ENCODE peak calls at places on chromosomes 13 and 19, in five cellular contexts. One of them, this sample, is unnamed.

GRCh38 chr13:30730526-30730925 is 4.8 kb upstream of the ALOX5AP start:
- DNase-seq in progenitor cell of endocrine pancreas: no peak
- DNase-seq in foreskin fibroblast: no peak
- DNase-seq in stomach: no peak
- DNase-seq in HFFc6: no peak
- DNase-seq in this sample: no peak

GRCh38 chr19:32318884-32319520 is 26.4 kb upstream of the ZNF507 start:
- DNase-seq in progenitor cell of endocrine pancreas: no peak
- DNase-seq in foreskin fibroblast: no peak
- DNase-seq in stomach: no peak
- DNase-seq in HFFc6: no peak
- DNase-seq in this sample: no peak

GRCh38 chr19:40376286-40376862 is 13.6 kb downstream of the HIPK4 start:
- DNase-seq in progenitor cell of endocrine pancreas: no peak
- DNase-seq in foreskin fibroblast: no peak
- DNase-seq in HFFc6: no peak
- DNase-seq in stomach: no peak
- DNase-seq in this sample: no peak

GRCh38 chr13:31476266-31476665 is 263.1 kb upstream of the RXFP2 start:
- DNase-seq in progenitor cell of endocrine pancreas: no peak
- DNase-seq in stomach: no peak
- DNase-seq in foreskin fibroblast: peak
- DNase-seq in HFFc6: peak
- DNase-seq in this sample: peak

GRCh38 chr19:38250821-38251563 is 5.2 kb downstream of the PPP1R14A start:
- DNase-seq in progenitor cell of endocrine pancreas: peak
- DNase-seq in stomach: peak
- DNase-seq in foreskin fibroblast: no peak
- DNase-seq in HFFc6: no peak
- DNase-seq in this sample: peak

GRCh38 chr19:4295972-4296771 is 6.0 kb downstream of the TMIGD2 start:
- DNase-seq in stomach: peak
- DNase-seq in progenitor cell of endocrine pancreas: no peak
- DNase-seq in foreskin fibroblast: peak
- DNase-seq in HFFc6: no peak
- DNase-seq in this sample: no peak

GRCh38 chr13:109738298-109738746 is 48.1 kb downstream of the IRS2 start:
- DNase-seq in foreskin fibroblast: no peak
- DNase-seq in stomach: no peak
- DNase-seq in HFFc6: no peak
- DNase-seq in progenitor cell of endocrine pancreas: no peak
- DNase-seq in this sample: no peak

GRCh38 chr13:28408235-28408848 is 86.6 kb downstream of the FLT1 start:
- DNase-seq in progenitor cell of endocrine pancreas: no peak
- DNase-seq in foreskin fibroblast: no peak
- DNase-seq in HFFc6: no peak
- DNase-seq in stomach: no peak
- DNase-seq in this sample: no peak

GRCh38 chr13:42039946-42040729 is 8.3 kb upstream of the DGKH start:
- DNase-seq in stomach: peak
- DNase-seq in foreskin fibroblast: peak
- DNase-seq in HFFc6: peak
- DNase-seq in progenitor cell of endocrine pancreas: peak
- DNase-seq in this sample: peak
- TF ChIP-seq CTCF in stomach: no peak
- TF ChIP-seq CTCF in foreskin fibroblast: no peak
- TF ChIP-seq CTCF in HFFc6: no peak
- TF ChIP-seq CTCF in progenitor cell of endocrine pancreas: no peak
- TF ChIP-seq CTCF in this sample: peak

GRCh38 chr19:13082192-13083007 is 20.3 kb downstream of the LYL1 start:
- DNase-seq in foreskin fibroblast: peak
- DNase-seq in HFFc6: no peak
- DNase-seq in stomach: no peak
- DNase-seq in progenitor cell of endocrine pancreas: no peak
- DNase-seq in this sample: peak
- TF ChIP-seq CTCF in foreskin fibroblast: peak
- TF ChIP-seq CTCF in HFFc6: peak
- TF ChIP-seq CTCF in stomach: no peak
- TF ChIP-seq CTCF in progenitor cell of endocrine pancreas: no peak
- TF ChIP-seq CTCF in this sample: peak

DNA sequence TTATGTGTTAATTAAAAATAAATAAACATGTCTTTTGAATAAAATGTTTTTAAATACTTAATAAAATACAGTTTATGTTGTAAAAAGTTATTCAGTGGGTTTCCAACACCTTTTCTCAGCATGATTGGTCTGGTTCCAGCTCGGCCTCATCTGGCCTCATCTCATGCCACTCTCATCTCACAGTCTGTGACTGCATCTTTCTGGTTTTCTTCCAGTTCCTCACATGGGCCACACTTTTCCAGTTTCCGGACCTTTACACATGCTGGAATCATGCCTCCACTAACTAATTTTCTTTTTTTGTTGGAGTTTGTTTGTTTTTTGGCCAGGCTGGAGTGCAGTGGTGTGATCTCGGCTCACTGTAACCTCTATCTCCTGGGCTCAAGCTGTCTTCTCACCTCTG is 82.5 kb downstream of the RUBCNL start:
- DNase-seq in HFFc6: no peak
- DNase-seq in foreskin fibroblast: peak
- DNase-seq in progenitor cell of endocrine pancreas: no peak
- DNase-seq in stomach: no peak
- DNase-seq in this sample: no peak
- TF ChIP-seq CTCF in HFFc6: no peak
- TF ChIP-seq CTCF in foreskin fibroblast: no peak
- TF ChIP-seq CTCF in progenitor cell of endocrine pancreas: no peak
- TF ChIP-seq CTCF in stomach: no peak
- TF ChIP-seq CTCF in this sample: no peak

GRCh38 chr13:63393112-63393511 is 1977.5 kb upstream of the PCDH20 start:
- DNase-seq in stomach: no peak
- DNase-seq in foreskin fibroblast: no peak
- DNase-seq in progenitor cell of endocrine pancreas: no peak
- DNase-seq in HFFc6: no peak
- DNase-seq in this sample: no peak
- TF ChIP-seq CTCF in stomach: no peak
- TF ChIP-seq CTCF in foreskin fibroblast: no peak
- TF ChIP-seq CTCF in progenitor cell of endocrine pancreas: no peak
- TF ChIP-seq CTCF in HFFc6: no peak
- TF ChIP-seq CTCF in this sample: peak

DNA sequence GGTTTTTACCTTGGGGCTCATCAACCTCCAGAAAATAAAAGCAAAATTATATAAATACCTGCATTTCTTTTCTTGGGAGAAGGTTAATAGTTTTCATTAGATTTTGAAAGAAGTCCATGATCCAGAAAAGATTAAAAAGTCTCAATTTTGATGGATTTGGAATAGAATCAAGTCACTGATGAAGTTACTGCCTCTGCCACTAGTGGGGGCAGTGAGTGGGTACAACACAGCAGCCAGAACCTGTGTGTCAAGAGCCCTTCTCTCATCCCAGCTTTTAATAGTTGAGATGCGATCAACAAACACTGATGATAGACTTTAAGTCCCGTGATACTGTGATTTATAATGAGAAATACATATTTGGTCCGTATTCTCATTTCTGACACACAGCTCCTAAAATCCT is 686.7 kb downstream of the DIAPH3 start:
- DNase-seq in stomach: no peak
- DNase-seq in HFFc6: no peak
- DNase-seq in foreskin fibroblast: no peak
- DNase-seq in progenitor cell of endocrine pancreas: no peak
- DNase-seq in this sample: no peak
- TF ChIP-seq CTCF in stomach: no peak
- TF ChIP-seq CTCF in HFFc6: peak
- TF ChIP-seq CTCF in foreskin fibroblast: peak
- TF ChIP-seq CTCF in progenitor cell of endocrine pancreas: peak
- TF ChIP-seq CTCF in this sample: peak

DNA sequence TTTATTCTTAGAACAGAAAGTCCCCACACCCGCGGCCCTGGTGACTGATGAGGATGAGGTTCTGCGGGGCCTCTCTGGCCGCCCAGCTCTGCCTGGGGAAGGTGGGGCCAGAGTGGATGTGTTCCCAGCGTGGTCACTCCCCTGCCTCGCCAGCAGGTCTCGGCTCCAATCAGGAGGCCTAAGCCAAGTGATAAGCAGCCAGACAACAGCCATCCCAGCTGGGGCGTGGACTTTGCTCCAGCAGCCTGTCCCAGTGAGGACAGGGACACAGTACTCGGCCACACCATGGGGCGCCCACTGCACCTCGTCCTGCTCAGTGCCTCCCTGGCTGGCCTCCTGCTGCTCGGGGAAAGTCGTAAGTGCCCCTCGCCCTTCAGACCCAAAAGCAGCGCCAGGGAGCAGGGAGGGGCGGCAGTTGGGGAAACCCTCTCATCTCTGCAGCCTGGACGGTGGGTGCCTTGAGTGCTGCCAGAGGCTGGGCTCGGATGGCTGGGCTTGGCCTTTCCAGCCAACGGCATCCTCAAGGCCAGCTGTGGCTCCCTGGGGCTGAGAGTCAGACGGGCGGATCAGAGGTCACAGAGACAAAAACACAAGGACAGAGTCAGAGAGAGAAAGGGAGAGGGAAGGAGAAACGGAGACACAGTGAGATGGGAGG is at the start of gene F10:
- DNase-seq in foreskin fibroblast: peak
- DNase-seq in stomach: peak
- DNase-seq in progenitor cell of endocrine pancreas: peak
- DNase-seq in HFFc6: peak
- DNase-seq in this sample: peak
- TF ChIP-seq CTCF in foreskin fibroblast: peak
- TF ChIP-seq CTCF in stomach: no peak
- TF ChIP-seq CTCF in progenitor cell of endocrine pancreas: peak
- TF ChIP-seq CTCF in HFFc6: peak
- TF ChIP-seq CTCF in this sample: no peak

GRCh38 chr13:95697052-95697680 is 20.2 kb downstream of the DNAJC3 start:
- DNase-seq in progenitor cell of endocrine pancreas: no peak
- DNase-seq in foreskin fibroblast: no peak
- DNase-seq in HFFc6: no peak
- DNase-seq in stomach: no peak
- DNase-seq in this sample: no peak

GRCh38 chr13:95698047-95698749 is 21.3 kb downstream of the DNAJC3 start:
- DNase-seq in stomach: no peak
- DNase-seq in foreskin fibroblast: peak
- DNase-seq in HFFc6: no peak
- DNase-seq in progenitor cell of endocrine pancreas: no peak
- DNase-seq in this sample: no peak
- TF ChIP-seq CTCF in stomach: no peak
- TF ChIP-seq CTCF in foreskin fibroblast: peak
- TF ChIP-seq CTCF in HFFc6: peak
- TF ChIP-seq CTCF in progenitor cell of endocrine pancreas: peak
- TF ChIP-seq CTCF in this sample: peak

DNA sequence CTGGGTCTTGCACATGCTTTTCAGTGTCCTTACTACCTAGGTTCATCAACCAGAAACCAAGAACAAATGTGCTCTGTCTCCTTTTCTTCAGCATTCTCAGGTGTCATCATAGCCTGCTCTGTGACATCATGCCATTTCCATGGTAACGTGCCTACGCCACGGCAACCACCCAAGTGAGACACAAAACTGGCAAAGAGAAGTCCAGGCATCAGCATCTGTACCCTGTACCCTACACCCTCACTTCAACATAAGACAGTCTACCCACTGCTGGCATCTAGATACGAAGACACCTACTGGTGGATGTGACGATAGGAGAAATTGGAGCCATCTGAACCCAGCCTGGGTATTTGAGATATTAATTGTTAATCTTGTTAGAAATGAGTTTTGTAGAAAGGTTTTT is 13.3 kb downstream of the ZC3H4 start:
- DNase-seq in foreskin fibroblast: no peak
- DNase-seq in HFFc6: no peak
- DNase-seq in stomach: no peak
- DNase-seq in progenitor cell of endocrine pancreas: no peak
- DNase-seq in this sample: no peak
- TF ChIP-seq CTCF in foreskin fibroblast: no peak
- TF ChIP-seq CTCF in HFFc6: no peak
- TF ChIP-seq CTCF in stomach: no peak
- TF ChIP-seq CTCF in progenitor cell of endocrine pancreas: no peak
- TF ChIP-seq CTCF in this sample: no peak

GRCh38 chr13:39888865-39889810 is 233.7 kb downstream of the COG6 start:
- DNase-seq in stomach: no peak
- DNase-seq in foreskin fibroblast: no peak
- DNase-seq in progenitor cell of endocrine pancreas: no peak
- DNase-seq in HFFc6: no peak
- DNase-seq in this sample: no peak
- TF ChIP-seq CTCF in stomach: no peak
- TF ChIP-seq CTCF in foreskin fibroblast: no peak
- TF ChIP-seq CTCF in progenitor cell of endocrine pancreas: no peak
- TF ChIP-seq CTCF in HFFc6: no peak
- TF ChIP-seq CTCF in this sample: no peak